ENCODE peak calls at places on chromosome 21, in five cellular contexts. One of them, this sample, is unnamed.

GRCh38 chr21:45152265-45152746 is 77.9 kb downstream of the ADARB1 start:
- DNase-seq in DMS79 treated with DMSO at 0.1 percent for 48 hours: no peak
- DNase-seq in NCI-H1092: no peak
- DNase-seq in KG1: no peak
- DNase-seq in NT2/D1: no peak
- DNase-seq in this sample: no peak

GRCh38 chr21:43866233-43866632 is 1.2 kb downstream of the AGPAT3 start:
- DNase-seq in DMS79 treated with DMSO at 0.1 percent for 48 hours: peak
- DNase-seq in NCI-H1092: no peak
- DNase-seq in KG1: peak
- DNase-seq in NT2/D1: no peak
- DNase-seq in this sample: no peak

GRCh38 chr21:41885341-41886024 is 6.3 kb upstream of the PRDM15 start:
- DNase-seq in DMS79 treated with DMSO at 0.1 percent for 48 hours: no peak
- DNase-seq in NCI-H1092: no peak
- DNase-seq in KG1: no peak
- DNase-seq in NT2/D1: no peak
- DNase-seq in this sample: no peak

GRCh38 chr21:36436829-36437744 is 42.8 kb downstream of the CLDN14 start:
- DNase-seq in DMS79 treated with DMSO at 0.1 percent for 48 hours: no peak
- DNase-seq in NCI-H1092: no peak
- DNase-seq in KG1: no peak
- DNase-seq in NT2/D1: no peak
- DNase-seq in this sample: no peak

GRCh38 chr21:34834852-34835501 is 166.2 kb downstream of the CLIC6 start:
- DNase-seq in DMS79 treated with DMSO at 0.1 percent for 48 hours: peak
- DNase-seq in NCI-H1092: no peak
- DNase-seq in KG1: no peak
- DNase-seq in NT2/D1: no peak
- DNase-seq in this sample: peak

GRCh38 chr21:37452222-37452621 is 85.6 kb downstream of the DYRK1A start:
- DNase-seq in DMS79 treated with DMSO at 0.1 percent for 48 hours: no peak
- DNase-seq in NCI-H1092: no peak
- DNase-seq in KG1: no peak
- DNase-seq in NT2/D1: no peak
- DNase-seq in this sample: no peak

GRCh38 chr21:44051462-44051941 is 39.4 kb downstream of the TRAPPC10 start:
- DNase-seq in DMS79 treated with DMSO at 0.1 percent for 48 hours: no peak
- DNase-seq in NCI-H1092: no peak
- DNase-seq in KG1: no peak
- DNase-seq in NT2/D1: no peak
- DNase-seq in this sample: peak

GRCh38 chr21:16330340-16331319 is 600.8 kb downstream of the USP25 start:
- DNase-seq in DMS79 treated with DMSO at 0.1 percent for 48 hours: peak
- DNase-seq in NCI-H1092: peak
- DNase-seq in KG1: peak
- DNase-seq in NT2/D1: peak
- DNase-seq in this sample: no peak

GRCh38 chr21:36847189-36847588 is 119.3 kb downstream of the HLCS start:
- DNase-seq in DMS79 treated with DMSO at 0.1 percent for 48 hours: no peak
- DNase-seq in NCI-H1092: no peak
- DNase-seq in KG1: no peak
- DNase-seq in NT2/D1: no peak
- DNase-seq in this sample: no peak

GRCh38 chr21:15121655-15122120 is 56.9 kb upstream of the NRIP1 start:
- DNase-seq in DMS79 treated with DMSO at 0.1 percent for 48 hours: no peak
- DNase-seq in NCI-H1092: peak
- DNase-seq in KG1: no peak
- DNase-seq in NT2/D1: peak
- DNase-seq in this sample: no peak

GRCh38 chr21:46095106-46095719 is 2.7 kb upstream of the COL6A2 start:
- DNase-seq in DMS79 treated with DMSO at 0.1 percent for 48 hours: no peak
- DNase-seq in NCI-H1092: no peak
- DNase-seq in KG1: no peak
- DNase-seq in NT2/D1: no peak
- DNase-seq in this sample: no peak

GRCh38 chr21:32807717-32808380 is 36.3 kb upstream of the PAXBP1 start:
- DNase-seq in DMS79 treated with DMSO at 0.1 percent for 48 hours: peak
- DNase-seq in NCI-H1092: no peak
- DNase-seq in KG1: no peak
- DNase-seq in NT2/D1: peak
- DNase-seq in this sample: no peak

GRCh38 chr21:28068455-28069358 is 924.0 kb downstream of the LTN1 start:
- DNase-seq in DMS79 treated with DMSO at 0.1 percent for 48 hours: no peak
- DNase-seq in NCI-H1092: no peak
- DNase-seq in KG1: no peak
- DNase-seq in NT2/D1: no peak
- DNase-seq in this sample: no peak

GRCh38 chr21:36104306-36105300 is 30.3 kb upstream of the CBR3 start:
- DNase-seq in DMS79 treated with DMSO at 0.1 percent for 48 hours: no peak
- DNase-seq in NCI-H1092: no peak
- DNase-seq in KG1: no peak
- DNase-seq in NT2/D1: peak
- DNase-seq in this sample: peak

GRCh38 chr21:16196521-16197208 is 466.9 kb downstream of the USP25 start:
- DNase-seq in DMS79 treated with DMSO at 0.1 percent for 48 hours: no peak
- DNase-seq in NCI-H1092: no peak
- DNase-seq in KG1: no peak
- DNase-seq in NT2/D1: no peak
- DNase-seq in this sample: no peak

GRCh38 chr21:37136261-37136660 is 63.2 kb downstream of the TTC3 start:
- DNase-seq in DMS79 treated with DMSO at 0.1 percent for 48 hours: no peak
- DNase-seq in NCI-H1092: no peak
- DNase-seq in KG1: no peak
- DNase-seq in NT2/D1: no peak
- DNase-seq in this sample: no peak